ENCODE peak calls at places on chromosomes 3 and 15, in ten cellular contexts. F, Y, R, T, J, W, M, A, X and N are unnamed samples.

GRCh38 chr3:72048873-72049272 is 263.9 kb upstream of the PROK2 start:
- DNase-seq in F (no peak), Y (no peak), R (no peak), T (no peak), J (no peak), W (no peak), M (no peak), A (no peak), X (no peak), N (no peak)

GRCh38 chr3:195820186-195820585 is 8.5 kb upstream of the MUC4 start:
- DNase-seq in F (no peak), Y (no peak), R (no peak), T (no peak), J (no peak), W (no peak), M (no peak), A (no peak), X (no peak), N (no peak)

GRCh38 chr15:33808720-33809119 is 159.6 kb upstream of the CHRM5 start:
- DNase-seq in F (no peak), Y (peak; percentile 15), R (no peak), T (no peak), J (no peak), W (no peak), M (no peak), A (no peak), X (no peak), N (no peak)

GRCh38 chr15:101805605-101806345 is 2.5 kb downstream of the OR4F6 start:
- DNase-seq in F (no peak), Y (no peak), R (no peak), T (no peak), J (peak; percentile 49), W (no peak), M (no peak), A (no peak), X (no peak), N (no peak)

GRCh38 chr3:127799476-127800222 is 22.7 kb downstream of the MGLL start:
- DNase-seq in F (no peak), Y (peak; percentile 84), R (no peak), T (no peak), J (peak; percentile 98), W (no peak), M (no peak), A (no peak), X (peak; percentile 90), N (no peak)

GRCh38 chr15:51497806-51498205 is 124.8 kb downstream of the DMXL2 start:
- DNase-seq in F (no peak), Y (no peak), R (no peak), T (no peak), J (no peak), W (no peak), M (no peak), A (no peak), X (no peak), N (no peak)

GRCh38 chr3:110858549-110858948 is 213.1 kb upstream of the NECTIN3 start:
- DNase-seq in F (no peak), Y (no peak), R (no peak), T (no peak), J (no peak), W (no peak), M (no peak), A (no peak), X (no peak), N (peak; percentile 16)

GRCh38 chr3:87987952-87988351 is 70.9 kb downstream of the CGGBP1 start:
- DNase-seq in F (no peak), Y (no peak), R (no peak), T (no peak), J (no peak), W (no peak), M (peak; percentile 65), A (no peak), X (no peak), N (no peak)

GRCh38 chr15:91049378-91050127 is 27.2 kb upstream of the VPS33B start:
- DNase-seq in F (peak; percentile 54), Y (peak; percentile 80), R (peak; percentile 68), T (peak; percentile 62), J (peak; percentile 57), W (peak; percentile 57), M (peak; percentile 72), A (peak; percentile 51), X (peak; percentile 56), N (peak; percentile 11)

GRCh38 chr15:45612790-45613415 is 21.9 kb upstream of the SQOR start:
- DNase-seq in F (peak; percentile 37), Y (peak; percentile 71), R (no peak), T (no peak), J (peak; percentile 28), W (no peak), M (no peak), A (no peak), X (peak; percentile 48), N (no peak)

GRCh38 chr3:107794664-107795443 is 272.1 kb downstream of the BBX start:
- DNase-seq in F (no peak), Y (peak; percentile 17), R (no peak), T (no peak), J (no peak), W (no peak), M (peak; percentile 10), A (peak; percentile 23), X (peak; percentile 11), N (no peak)
- TF ChIP-seq CTCF in F (no peak), Y (peak; percentile 32), R (no peak), T (no peak), J (peak; percentile 46), W (peak; percentile 66), M (peak; percentile 43), A (no peak), X (peak; percentile 61), N (peak; percentile 27)

DNA sequence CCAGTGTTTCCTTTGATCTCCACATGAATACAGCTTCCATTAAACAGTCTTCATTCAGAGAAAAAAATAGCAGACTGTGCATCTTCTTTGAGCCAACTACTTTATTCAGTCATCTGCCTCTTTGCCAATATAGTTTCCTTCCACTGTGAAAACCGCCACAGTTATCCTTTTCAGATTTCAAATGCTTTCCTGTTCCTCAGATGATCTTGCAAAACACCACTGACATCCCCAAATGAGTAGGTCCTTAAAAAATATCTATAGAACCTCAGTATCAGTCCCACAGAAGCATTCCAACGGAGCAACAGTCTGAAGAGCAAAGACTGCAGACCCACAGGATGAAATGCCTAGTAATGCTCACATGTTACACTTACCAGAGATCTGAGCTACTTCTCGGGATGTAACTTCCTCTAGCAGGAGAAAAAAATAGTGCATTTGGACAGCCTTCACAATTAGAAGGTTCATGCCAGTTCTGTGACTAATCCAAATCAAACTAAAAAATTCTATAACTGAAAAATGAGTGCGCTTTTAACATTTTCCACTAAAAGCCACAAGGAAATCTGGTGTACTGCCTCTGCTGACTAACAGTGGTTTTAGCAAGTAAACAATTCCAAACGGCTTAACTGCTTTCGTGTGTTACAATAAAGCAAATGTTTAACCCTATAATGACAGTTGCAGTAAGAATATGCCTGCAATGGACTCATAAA is at the start of gene ANKRD28:
- DNase-seq in F (no peak), Y (peak; percentile 96), R (no peak), T (no peak), J (peak; percentile 93), W (no peak), M (peak; percentile 55), A (no peak), X (peak; percentile 99), N (peak; percentile 94)
- TF ChIP-seq CTCF in F (no peak), Y (peak; percentile 51), R (no peak), T (peak; percentile 11), J (peak; percentile 59), W (peak; percentile 37), M (no peak), A (no peak), X (peak; percentile 66), N (peak; percentile 35)

DNA sequence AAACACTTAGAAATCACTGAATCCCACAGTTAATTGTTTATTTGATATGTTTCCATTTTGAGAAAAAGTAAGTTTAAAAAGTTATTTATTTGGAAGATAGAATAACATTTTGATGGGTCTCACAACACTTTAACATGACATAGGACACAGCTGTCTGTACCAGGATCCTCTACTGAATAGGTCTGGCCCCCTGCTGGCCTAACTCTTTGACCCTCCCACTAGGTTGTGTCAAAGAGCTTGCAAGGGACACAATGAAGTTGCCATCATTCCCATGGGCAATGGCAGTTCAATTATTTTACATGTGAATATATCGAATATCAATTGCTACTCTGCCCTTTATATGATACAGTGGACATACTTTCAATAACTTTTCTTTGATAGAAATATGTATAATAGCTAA is 138.9 kb downstream of the EPHA3 start:
- DNase-seq in F (no peak), Y (no peak), R (no peak), T (no peak), J (no peak), W (no peak), M (peak; percentile 88), A (no peak), X (no peak), N (no peak)
- TF ChIP-seq CTCF in F (no peak), Y (no peak), R (no peak), T (no peak), J (peak; percentile 10), W (no peak), M (no peak), A (no peak), X (peak; percentile 6), N (peak; percentile 10)

GRCh38 chr3:36695113-36695768 is 69.1 kb downstream of the DCLK3 start:
- DNase-seq in F (no peak), Y (no peak), R (no peak), T (no peak), J (no peak), W (no peak), M (no peak), A (no peak), X (no peak), N (no peak)

GRCh38 chr3:36695769-36696137 is 68.6 kb downstream of the DCLK3 start:
- DNase-seq in F (no peak), Y (peak; percentile 22), R (no peak), T (no peak), J (peak; percentile 92), W (no peak), M (no peak), A (no peak), X (peak; percentile 61), N (no peak)

GRCh38 chr3:36698314-36698713 is 66.0 kb downstream of the DCLK3 start:
- DNase-seq in F (no peak), Y (no peak), R (no peak), T (no peak), J (no peak), W (no peak), M (peak; percentile 15), A (no peak), X (no peak), N (no peak)

GRCh38 chr3:36696799-36697198 is 67.6 kb downstream of the DCLK3 start:
- DNase-seq in F (no peak), Y (no peak), R (no peak), T (no peak), J (no peak), W (no peak), M (no peak), A (no peak), X (no peak), N (no peak)

DNA sequence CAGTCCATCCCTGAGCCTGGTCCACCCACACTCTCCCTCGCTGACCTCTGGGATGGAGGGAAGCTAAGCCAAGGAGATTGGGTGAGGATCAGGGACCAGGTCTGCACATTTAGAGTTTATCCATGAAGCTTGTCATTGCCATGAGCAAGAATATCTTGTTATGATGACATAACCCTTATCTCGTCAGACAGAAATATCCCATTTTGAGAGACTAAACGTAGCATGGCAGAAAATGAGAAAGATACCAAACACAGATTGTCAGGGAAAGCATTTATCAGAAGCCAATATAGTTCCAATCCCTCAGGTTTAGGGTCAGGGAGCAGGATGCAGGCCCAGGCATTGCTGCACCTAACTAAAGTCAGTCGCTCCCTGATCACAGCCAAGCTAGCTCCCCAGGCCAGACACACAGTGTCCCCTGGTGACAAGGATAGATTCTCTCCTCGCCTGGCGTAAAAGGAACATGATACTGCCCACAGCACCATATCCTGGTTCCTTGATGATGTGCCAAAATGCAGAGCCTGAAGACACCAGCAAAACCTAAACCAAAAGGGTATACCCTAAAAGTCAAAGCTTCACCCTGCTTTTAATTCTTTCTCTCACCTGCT is 66.9 kb downstream of the DCLK3 start:
- DNase-seq in F (no peak), Y (no peak), R (no peak), T (no peak), J (no peak), W (no peak), M (peak; percentile 21), A (no peak), X (no peak), N (no peak)
- TF ChIP-seq CTCF in F (no peak), Y (no peak), R (no peak), T (no peak), J (peak; percentile 32), W (no peak), M (peak; percentile 80), A (no peak), X (no peak), N (peak; percentile 29)